ENCODE peak calls at places on chromosomes 2 and 18, in ten cellular contexts. One of them, this sample, is unnamed.

GRCh38 chr2:234823877-234824376 is 127.9 kb upstream of the SH3BP4 start:
- DNase-seq in Peyer's patch: no peak
- DNase-seq in lower lobe of right lung: no peak
- DNase-seq in astrocyte of the spinal cord: peak
- DNase-seq in dorsolateral prefrontal cortex: no peak
- DNase-seq in GM12865: no peak
- DNase-seq in coronary artery: no peak
- DNase-seq in lung: peak
- DNase-seq in K562: no peak
- DNase-seq in IMR-90: peak
- DNase-seq in this sample: peak

GRCh38 chr2:146523218-146523617 is 1321.6 kb upstream of the ACVR2A start:
- DNase-seq in Peyer's patch: no peak
- DNase-seq in lower lobe of right lung: no peak
- DNase-seq in astrocyte of the spinal cord: peak
- DNase-seq in dorsolateral prefrontal cortex: no peak
- DNase-seq in GM12865: no peak
- DNase-seq in coronary artery: no peak
- DNase-seq in lung: no peak
- DNase-seq in K562: no peak
- DNase-seq in IMR-90: peak
- DNase-seq in this sample: peak

GRCh38 chr18:35178260-35178659 is 62.6 kb upstream of the ZNF397 start:
- DNase-seq in Peyer's patch: no peak
- DNase-seq in lower lobe of right lung: no peak
- DNase-seq in astrocyte of the spinal cord: peak
- DNase-seq in dorsolateral prefrontal cortex: no peak
- DNase-seq in GM12865: no peak
- DNase-seq in coronary artery: no peak
- DNase-seq in lung: no peak
- DNase-seq in K562: no peak
- DNase-seq in IMR-90: peak
- DNase-seq in this sample: peak

GRCh38 chr2:10014418-10015190 is 28.7 kb upstream of the KLF11 start:
- DNase-seq in Peyer's patch: no peak
- DNase-seq in lower lobe of right lung: peak
- DNase-seq in astrocyte of the spinal cord: no peak
- DNase-seq in dorsolateral prefrontal cortex: no peak
- DNase-seq in GM12865: no peak
- DNase-seq in coronary artery: no peak
- DNase-seq in lung: no peak
- DNase-seq in K562: no peak
- DNase-seq in IMR-90: no peak
- DNase-seq in this sample: no peak

GRCh38 chr2:132950986-132951385 is 281.0 kb upstream of the LYPD1 start:
- DNase-seq in Peyer's patch: no peak
- DNase-seq in lower lobe of right lung: no peak
- DNase-seq in astrocyte of the spinal cord: no peak
- DNase-seq in dorsolateral prefrontal cortex: no peak
- DNase-seq in GM12865: peak
- DNase-seq in coronary artery: no peak
- DNase-seq in lung: no peak
- DNase-seq in K562: no peak
- DNase-seq in IMR-90: no peak
- DNase-seq in this sample: no peak

GRCh38 chr2:64839844-64840243 is 149.4 kb upstream of the SLC1A4 start:
- DNase-seq in Peyer's patch: peak
- DNase-seq in lower lobe of right lung: no peak
- DNase-seq in astrocyte of the spinal cord: no peak
- DNase-seq in dorsolateral prefrontal cortex: no peak
- DNase-seq in GM12865: peak
- DNase-seq in coronary artery: no peak
- DNase-seq in lung: no peak
- DNase-seq in K562: no peak
- DNase-seq in IMR-90: no peak
- DNase-seq in this sample: peak

GRCh38 chr2:240599141-240599583 is 12.6 kb downstream of the CAPN10 start:
- DNase-seq in Peyer's patch: peak
- DNase-seq in lower lobe of right lung: peak
- DNase-seq in astrocyte of the spinal cord: no peak
- DNase-seq in dorsolateral prefrontal cortex: no peak
- DNase-seq in GM12865: no peak
- DNase-seq in coronary artery: no peak
- DNase-seq in lung: no peak
- DNase-seq in K562: no peak
- DNase-seq in IMR-90: no peak
- DNase-seq in this sample: no peak

GRCh38 chr2:6864938-6865345 is 765 bp downstream of the CMPK2 start:
- DNase-seq in Peyer's patch: peak
- DNase-seq in lower lobe of right lung: peak
- DNase-seq in astrocyte of the spinal cord: no peak
- DNase-seq in dorsolateral prefrontal cortex: no peak
- DNase-seq in GM12865: no peak
- DNase-seq in coronary artery: no peak
- DNase-seq in lung: peak
- DNase-seq in K562: no peak
- DNase-seq in IMR-90: no peak
- DNase-seq in this sample: no peak

GRCh38 chr2:151792589-151792988 is 35.6 kb downstream of the ARL5A start:
- DNase-seq in Peyer's patch: no peak
- DNase-seq in lower lobe of right lung: no peak
- DNase-seq in astrocyte of the spinal cord: no peak
- DNase-seq in dorsolateral prefrontal cortex: no peak
- DNase-seq in GM12865: no peak
- DNase-seq in coronary artery: no peak
- DNase-seq in lung: no peak
- DNase-seq in K562: no peak
- DNase-seq in IMR-90: no peak
- DNase-seq in this sample: no peak
- TF ChIP-seq CTCF in Peyer's patch: no peak
- TF ChIP-seq CTCF in lower lobe of right lung: no peak
- TF ChIP-seq CTCF in astrocyte of the spinal cord: no peak
- TF ChIP-seq CTCF in dorsolateral prefrontal cortex: no peak
- TF ChIP-seq CTCF in GM12865: no peak
- TF ChIP-seq CTCF in coronary artery: no peak
- TF ChIP-seq CTCF in lung: no peak
- TF ChIP-seq CTCF in K562: peak
- TF ChIP-seq CTCF in IMR-90: no peak
- TF ChIP-seq CTCF in this sample: no peak

DNA sequence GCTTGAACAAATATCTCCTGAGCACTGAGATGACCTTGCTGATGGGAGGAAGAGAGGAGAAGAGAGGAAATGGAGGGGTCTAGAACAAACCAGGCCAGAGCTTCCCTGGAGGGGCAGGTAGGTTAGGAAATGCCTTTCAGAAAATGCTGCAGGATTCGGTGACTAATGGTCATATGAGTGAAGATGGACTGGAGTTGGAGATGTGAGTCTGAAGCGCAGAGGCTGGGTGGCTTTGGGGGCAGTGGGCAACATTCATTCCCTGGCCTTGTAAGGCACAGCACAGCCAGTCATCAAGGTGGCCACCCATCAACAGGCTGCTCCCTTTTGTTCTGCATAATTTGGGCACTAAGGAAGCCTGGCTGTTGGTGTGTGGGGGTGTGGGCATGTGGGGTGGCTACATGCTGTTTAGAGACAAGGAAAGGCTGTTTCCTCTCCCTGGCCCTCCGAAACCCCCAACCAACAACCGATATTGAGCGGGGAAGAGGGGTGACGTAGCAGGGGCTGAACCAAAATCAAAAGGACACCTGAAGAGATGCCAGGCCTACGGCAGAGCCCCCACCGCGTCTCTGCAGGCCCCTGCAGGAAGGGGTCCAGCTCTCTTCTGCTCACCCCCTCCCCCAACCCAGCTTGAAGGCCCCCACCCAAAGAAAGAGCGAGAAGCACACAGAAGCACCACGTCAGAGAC is 1.5 kb downstream of the SLC30A3 start:
- DNase-seq in Peyer's patch: no peak
- DNase-seq in lower lobe of right lung: no peak
- DNase-seq in astrocyte of the spinal cord: no peak
- DNase-seq in dorsolateral prefrontal cortex: no peak
- DNase-seq in GM12865: no peak
- DNase-seq in coronary artery: no peak
- DNase-seq in lung: no peak
- DNase-seq in K562: no peak
- DNase-seq in IMR-90: no peak
- DNase-seq in this sample: no peak
- H3K4me3 ChIP-seq in Peyer's patch: peak
- H3K4me3 ChIP-seq in lower lobe of right lung: peak
- H3K4me3 ChIP-seq in astrocyte of the spinal cord: no peak
- H3K4me3 ChIP-seq in dorsolateral prefrontal cortex: peak
- H3K4me3 ChIP-seq in GM12865: no peak
- H3K4me3 ChIP-seq in coronary artery: peak
- H3K4me3 ChIP-seq in lung: no peak
- H3K4me3 ChIP-seq in K562: no peak
- H3K4me3 ChIP-seq in IMR-90: no peak
- H3K4me3 ChIP-seq in this sample: no peak

DNA sequence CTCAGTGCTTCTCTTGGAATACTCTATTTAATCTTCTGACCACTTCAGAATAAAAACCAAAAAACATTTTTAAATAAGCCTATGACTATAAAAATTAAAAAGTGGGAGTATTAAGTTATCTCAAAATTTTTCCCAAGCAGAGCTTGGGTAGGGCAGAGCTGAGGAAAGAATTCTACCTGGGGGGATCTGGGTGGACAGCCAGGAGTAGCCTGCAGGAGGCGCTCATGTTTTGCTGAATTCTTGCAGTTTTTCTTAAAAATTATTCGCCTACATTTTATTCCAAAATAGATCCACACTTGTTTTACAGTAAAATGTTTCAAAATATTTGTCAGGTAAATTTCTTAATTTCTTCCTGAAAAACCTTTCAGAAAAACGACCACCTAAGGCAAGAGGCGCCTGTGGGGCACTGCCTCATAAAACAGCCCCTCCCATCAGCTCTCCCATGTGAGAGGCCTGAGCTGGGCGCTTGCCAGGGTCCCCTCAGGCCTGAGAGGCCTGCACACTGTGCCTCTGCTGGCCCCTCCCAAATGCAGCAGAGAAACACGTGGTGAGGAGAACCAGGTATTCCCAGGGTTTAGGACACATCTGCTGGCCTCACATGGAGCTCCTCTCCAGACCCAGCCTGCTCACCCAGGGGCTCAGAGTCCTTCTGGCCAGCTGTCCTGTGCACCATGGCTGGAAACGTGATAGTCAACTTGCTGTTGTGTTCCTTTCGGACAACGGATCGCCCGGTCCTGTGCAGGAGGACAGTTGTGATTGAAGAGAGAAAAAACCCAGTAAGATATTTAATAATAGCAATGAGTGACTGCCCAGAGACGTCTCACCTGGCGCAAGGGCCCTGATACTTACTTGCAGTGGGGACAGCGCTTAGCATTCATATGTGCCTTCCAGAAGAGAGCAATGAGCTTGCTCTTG is 17.5 kb downstream of the POLR1A start:
- DNase-seq in Peyer's patch: no peak
- DNase-seq in lower lobe of right lung: no peak
- DNase-seq in astrocyte of the spinal cord: no peak
- DNase-seq in dorsolateral prefrontal cortex: no peak
- DNase-seq in GM12865: no peak
- DNase-seq in coronary artery: no peak
- DNase-seq in lung: no peak
- DNase-seq in K562: peak
- DNase-seq in IMR-90: no peak
- DNase-seq in this sample: no peak
- TF ChIP-seq CTCF in Peyer's patch: no peak
- TF ChIP-seq CTCF in lower lobe of right lung: peak
- TF ChIP-seq CTCF in astrocyte of the spinal cord: peak
- TF ChIP-seq CTCF in dorsolateral prefrontal cortex: no peak
- TF ChIP-seq CTCF in GM12865: peak
- TF ChIP-seq CTCF in coronary artery: no peak
- TF ChIP-seq CTCF in lung: no peak
- TF ChIP-seq CTCF in K562: peak
- TF ChIP-seq CTCF in IMR-90: peak
- TF ChIP-seq CTCF in this sample: peak

GRCh38 chr2:85405076-85405402 is 5.1 kb downstream of the CAPG start:
- DNase-seq in Peyer's patch: no peak
- DNase-seq in lower lobe of right lung: no peak
- DNase-seq in astrocyte of the spinal cord: no peak
- DNase-seq in dorsolateral prefrontal cortex: no peak
- DNase-seq in GM12865: no peak
- DNase-seq in coronary artery: no peak
- DNase-seq in lung: no peak
- DNase-seq in K562: no peak
- DNase-seq in IMR-90: no peak
- DNase-seq in this sample: no peak
- H3K4me3 ChIP-seq in Peyer's patch: no peak
- H3K4me3 ChIP-seq in lower lobe of right lung: no peak
- H3K4me3 ChIP-seq in astrocyte of the spinal cord: no peak
- H3K4me3 ChIP-seq in dorsolateral prefrontal cortex: no peak
- H3K4me3 ChIP-seq in GM12865: no peak
- H3K4me3 ChIP-seq in coronary artery: no peak
- H3K4me3 ChIP-seq in lung: no peak
- H3K4me3 ChIP-seq in K562: no peak
- H3K4me3 ChIP-seq in IMR-90: no peak
- H3K4me3 ChIP-seq in this sample: no peak

GRCh38 chr2:177396630-177397460 is 4.3 kb downstream of the AGPS start:
- DNase-seq in Peyer's patch: no peak
- DNase-seq in lower lobe of right lung: no peak
- DNase-seq in astrocyte of the spinal cord: peak
- DNase-seq in dorsolateral prefrontal cortex: no peak
- DNase-seq in GM12865: no peak
- DNase-seq in coronary artery: no peak
- DNase-seq in lung: no peak
- DNase-seq in K562: no peak
- DNase-seq in IMR-90: peak
- DNase-seq in this sample: peak

GRCh38 chr2:177400337-177400923 is 7.9 kb downstream of the AGPS start:
- DNase-seq in Peyer's patch: no peak
- DNase-seq in lower lobe of right lung: no peak
- DNase-seq in astrocyte of the spinal cord: no peak
- DNase-seq in dorsolateral prefrontal cortex: no peak
- DNase-seq in GM12865: peak
- DNase-seq in coronary artery: no peak
- DNase-seq in lung: no peak
- DNase-seq in K562: no peak
- DNase-seq in IMR-90: peak
- DNase-seq in this sample: peak

GRCh38 chr2:177398290-177398683 is 5.7 kb downstream of the AGPS start:
- DNase-seq in Peyer's patch: no peak
- DNase-seq in lower lobe of right lung: no peak
- DNase-seq in astrocyte of the spinal cord: no peak
- DNase-seq in dorsolateral prefrontal cortex: no peak
- DNase-seq in GM12865: no peak
- DNase-seq in coronary artery: no peak
- DNase-seq in lung: no peak
- DNase-seq in K562: no peak
- DNase-seq in IMR-90: no peak
- DNase-seq in this sample: no peak

GRCh38 chr2:177397501-177398289 is 5.1 kb downstream of the AGPS start:
- DNase-seq in Peyer's patch: no peak
- DNase-seq in lower lobe of right lung: no peak
- DNase-seq in astrocyte of the spinal cord: peak
- DNase-seq in dorsolateral prefrontal cortex: no peak
- DNase-seq in GM12865: peak
- DNase-seq in coronary artery: no peak
- DNase-seq in lung: no peak
- DNase-seq in K562: no peak
- DNase-seq in IMR-90: peak
- DNase-seq in this sample: peak

DNA sequence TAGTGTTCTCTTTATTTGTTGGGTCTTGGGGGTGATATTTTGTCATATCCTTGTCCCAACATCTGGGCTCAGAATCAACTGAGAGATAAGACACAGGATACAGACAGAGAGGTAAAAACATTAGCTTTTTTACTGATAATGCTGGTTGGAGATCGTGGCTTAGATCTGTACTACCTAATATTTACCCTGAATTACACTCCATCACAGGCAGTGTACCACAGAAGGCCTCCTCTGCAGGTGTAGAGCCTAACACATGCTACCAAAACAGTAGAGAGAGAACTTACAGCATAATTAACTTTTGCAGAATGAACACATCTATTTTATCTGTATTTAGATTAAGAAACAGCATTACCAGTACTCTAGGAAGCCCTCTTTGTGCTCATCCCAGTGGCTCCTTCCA is 6.8 kb downstream of the AGPS start:
- DNase-seq in Peyer's patch: no peak
- DNase-seq in lower lobe of right lung: no peak
- DNase-seq in astrocyte of the spinal cord: no peak
- DNase-seq in dorsolateral prefrontal cortex: no peak
- DNase-seq in GM12865: no peak
- DNase-seq in coronary artery: no peak
- DNase-seq in lung: no peak
- DNase-seq in K562: no peak
- DNase-seq in IMR-90: no peak
- DNase-seq in this sample: no peak
- TF ChIP-seq CTCF in Peyer's patch: no peak
- TF ChIP-seq CTCF in lower lobe of right lung: no peak
- TF ChIP-seq CTCF in astrocyte of the spinal cord: no peak
- TF ChIP-seq CTCF in dorsolateral prefrontal cortex: no peak
- TF ChIP-seq CTCF in GM12865: no peak
- TF ChIP-seq CTCF in coronary artery: no peak
- TF ChIP-seq CTCF in lung: no peak
- TF ChIP-seq CTCF in K562: no peak
- TF ChIP-seq CTCF in IMR-90: no peak
- TF ChIP-seq CTCF in this sample: no peak

This sample was measured in fibroblast of mammary gland.